ENCODE peak calls at places on chromosome 20, in five cellular contexts. N, X, B, I and Z are unnamed samples.

GRCh38 chr20:36181934-36182603 is 27.5 kb downstream of the EPB41L1 start:
- DNase-seq in N (peak; percentile 68), X (no peak), B (no peak), I (no peak), Z (no peak)

GRCh38 chr20:51750037-51750769 is 18.0 kb downstream of the ATP9A start:
- DNase-seq in N (peak; percentile 92), X (peak; percentile 55), B (peak; percentile 70), I (peak; percentile 89), Z (peak; percentile 76)

GRCh38 chr20:45965169-45966002 is 6.6 kb downstream of the ZNF335 start:
- DNase-seq in N (no peak), X (no peak), B (peak; percentile 25), I (no peak), Z (no peak)

GRCh38 chr20:44495802-44496481 is 20.3 kb downstream of the TTPAL start:
- DNase-seq in N (peak; percentile 58), X (no peak), B (no peak), I (no peak), Z (peak; percentile 30)

GRCh38 chr20:51335329-51335841 is 207.1 kb downstream of the NFATC2 start:
- DNase-seq in N (peak; percentile 93), X (no peak), B (no peak), I (no peak), Z (no peak)

GRCh38 chr20:4748847-4749246 is 27.1 kb downstream of the PRND start:
- DNase-seq in N (no peak), X (no peak), B (no peak), I (no peak), Z (no peak)

GRCh38 chr20:58555078-58555765 is 40.0 kb upstream of the APCDD1L start:
- DNase-seq in N (peak; percentile 66), X (no peak), B (no peak), I (no peak), Z (no peak)

GRCh38 chr20:15058836-15059235 is 721.4 kb upstream of the FLRT3 start:
- DNase-seq in N (no peak), X (no peak), B (no peak), I (no peak), Z (no peak)

GRCh38 chr20:32249030-32249738 is 28.3 kb upstream of the KIF3B start:
- DNase-seq in N (no peak), X (no peak), B (no peak), I (no peak), Z (no peak)

GRCh38 chr20:44709797-44710196 is 5.4 kb upstream of the CCN5 start:
- DNase-seq in N (no peak), X (no peak), B (no peak), I (no peak), Z (no peak)

GRCh38 chr20:24999568-24999967 is 7.0 kb upstream of the APMAP start:
- DNase-seq in N (no peak), X (no peak), B (peak; percentile 21), I (peak; percentile 3), Z (no peak)

GRCh38 chr20:38789503-38790209 is 15.8 kb upstream of the PPP1R16B start:
- DNase-seq in N (no peak), X (no peak), B (no peak), I (no peak), Z (no peak)

GRCh38 chr20:44071057-44071456 is 115.9 kb downstream of the JPH2 start:
- DNase-seq in N (no peak), X (no peak), B (no peak), I (no peak), Z (no peak)

GRCh38 chr20:2221933-2222332 is 73.9 kb upstream of the TGM3 start:
- DNase-seq in N (no peak), X (no peak), B (no peak), I (no peak), Z (no peak)

GRCh38 chr20:30921286-30922071 is 336.0 kb upstream of the DEFB115 start:
- DNase-seq in N (no peak), X (no peak), B (no peak), I (no peak), Z (no peak)

GRCh38 chr20:43915209-43916072 is 789 bp downstream of the TOX2 start:
- DNase-seq in N (peak; percentile 46), X (no peak), B (no peak), I (peak; percentile 30), Z (no peak)

GRCh38 chr20:17172826-17173420 is 53.9 kb upstream of the PCSK2 start:
- DNase-seq in N (no peak), X (no peak), B (no peak), I (no peak), Z (no peak)

GRCh38 chr20:17171750-17172149 is 55.1 kb upstream of the PCSK2 start:
- DNase-seq in N (no peak), X (no peak), B (no peak), I (no peak), Z (no peak)

GRCh38 chr20:17168026-17168612 is 58.7 kb upstream of the PCSK2 start:
- DNase-seq in N (no peak), X (no peak), B (no peak), I (no peak), Z (no peak)

DNA sequence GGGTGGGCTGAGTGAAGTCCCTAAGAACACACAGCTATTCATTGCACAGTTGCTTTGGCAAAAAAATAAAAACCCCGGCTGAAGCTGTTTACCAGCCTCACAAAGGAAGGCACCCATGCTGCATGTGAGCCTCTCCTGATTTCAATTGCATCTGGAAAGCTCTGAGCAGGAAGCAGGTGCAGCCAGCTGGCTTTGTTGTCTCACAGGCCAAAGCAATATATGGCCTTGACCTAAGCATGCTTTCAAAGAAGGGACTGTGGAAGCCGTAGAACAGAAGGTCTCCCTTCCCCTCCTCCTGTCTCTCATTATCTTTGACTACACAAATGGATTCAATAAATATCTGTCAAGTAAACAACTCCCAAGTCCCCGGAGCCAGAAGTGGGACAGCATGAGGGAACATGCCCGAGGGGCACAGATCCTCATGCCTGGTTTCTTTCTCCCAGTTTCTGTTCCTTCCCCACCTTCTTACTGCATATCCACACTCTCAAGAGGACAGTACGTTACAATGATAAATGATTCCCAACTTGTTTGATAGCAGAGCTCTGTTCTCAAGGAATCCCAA is 57.2 kb upstream of the PCSK2 start:
- DNase-seq in N (no peak), X (no peak), B (no peak), I (no peak), Z (no peak)
- H3K4me1 ChIP-seq in N (no peaks in the 10 kb centered on the region), X (no peaks in the 10 kb centered on the region), B (no peaks in the 10 kb centered on the region), I (no peaks in the 10 kb centered on the region), Z (no peaks in the 10 kb centered on the region)

DNA sequence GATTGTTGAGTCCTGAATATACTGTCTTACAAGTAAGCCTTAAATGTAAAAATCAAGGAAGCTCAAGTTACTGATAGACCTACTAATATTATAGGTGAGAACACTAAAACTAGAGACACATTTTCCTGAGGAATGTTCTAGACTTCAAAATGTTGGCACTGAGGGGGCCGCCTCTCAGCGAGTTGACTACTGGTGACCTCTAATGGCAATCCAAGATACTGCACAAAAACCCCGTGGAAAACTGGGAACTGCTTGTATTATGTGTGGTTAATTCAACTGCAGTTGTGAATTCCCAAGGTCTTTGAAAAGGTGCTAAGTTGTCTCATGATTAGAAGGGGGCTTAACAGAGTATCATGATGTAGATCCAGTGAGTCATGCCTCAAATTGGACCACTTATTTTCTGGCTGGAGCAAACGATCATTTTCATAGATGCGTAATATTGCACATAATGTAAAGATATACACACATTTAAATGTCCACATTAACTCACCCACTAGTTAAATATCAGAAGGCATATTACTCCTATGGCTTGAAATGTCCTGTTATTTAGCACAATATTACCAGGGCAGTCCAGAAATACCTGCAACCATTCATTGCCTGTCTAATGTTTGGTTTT is 336.2 kb downstream of the FOXA2 start:
- DNase-seq in N (peak; percentile 0), X (no peak), B (no peak), I (no peak), Z (no peak)
- H3K4me3 ChIP-seq in N (no peak overlapping the region), X (no peak overlapping the region), B (no peak overlapping the region), I (no peak overlapping the region), Z (no peak overlapping the region)

GRCh38 chr20:3670945-3671344 is 7.7 kb upstream of the GFRA4 start:
- DNase-seq in N (no peak), X (no peak), B (no peak), I (no peak), Z (no peak)
- H3K27me3 ChIP-seq in N (peaks cover 51% of the 10 kb centered on the region), X (peaks cover 22% of the 10 kb centered on the region), B (peaks cover 36% of the 10 kb centered on the region), I (peaks cover 46% of the 10 kb centered on the region), Z (no peaks in the 10 kb centered on the region)

GRCh38 chr20:48813930-48814546 is 13.8 kb downstream of the PREX1 start:
- DNase-seq in N (no peak), X (no peak), B (no peak), I (no peak), Z (no peak)
- H3K4me1 ChIP-seq in N (no peaks in the 10 kb centered on the region), X (peaks cover 26% of the 10 kb centered on the region), B (no peaks in the 10 kb centered on the region), I (peaks cover 30% of the 10 kb centered on the region), Z (no peaks in the 10 kb centered on the region)

GRCh38 chr20:37670426-37670825 is 23.4 kb upstream of the CTNNBL1 start:
- DNase-seq in N (no peak), X (no peak), B (peak; percentile 75), I (peak; percentile 11), Z (peak; percentile 26)
- H3K4me3 ChIP-seq in N (no peak overlapping the region), X (no peak overlapping the region), B (peak overlapping the region; percentile 55), I (no peak overlapping the region), Z (peak overlapping the region; percentile 8)

DNA sequence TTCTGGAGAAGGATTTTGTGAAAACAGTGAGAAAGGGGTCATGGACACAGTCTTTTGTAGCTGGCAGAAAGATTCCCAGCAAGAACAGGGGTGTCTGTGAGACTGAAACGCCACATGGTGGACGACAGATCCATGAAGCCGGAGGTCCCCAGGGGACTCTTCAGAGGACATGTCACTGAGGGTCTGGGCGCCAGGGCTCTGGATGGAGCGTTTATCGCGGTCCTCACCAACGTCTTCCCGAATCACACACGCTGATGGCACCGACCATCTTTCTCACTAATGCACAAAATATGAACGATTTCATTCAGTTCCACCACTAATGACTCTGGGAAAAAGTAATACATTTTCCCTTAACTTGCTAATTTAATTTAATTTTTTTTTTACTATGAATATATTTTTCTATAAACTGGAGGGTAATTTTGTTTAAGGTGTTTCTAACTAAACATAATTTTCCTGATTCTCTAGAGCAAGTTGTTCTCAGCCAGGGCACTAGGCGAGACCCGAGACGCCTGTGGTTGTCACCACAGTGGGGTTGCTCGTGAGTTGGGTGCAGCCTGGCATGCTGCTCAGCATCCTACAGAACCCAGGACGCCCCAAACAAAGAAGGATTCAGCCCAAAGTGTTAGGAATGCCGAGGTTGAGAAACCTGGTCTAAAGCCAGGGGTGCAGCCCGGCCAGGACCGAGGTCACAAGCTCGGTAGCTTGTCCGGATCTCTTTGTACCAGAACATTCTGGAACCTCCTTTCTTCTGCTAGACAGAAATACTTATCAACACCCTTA is 306.2 kb downstream of the TAF4 start:
- DNase-seq in N (no peak), X (no peak), B (peak; percentile 23), I (no peak), Z (no peak)
- H3K27me3 ChIP-seq in N (no peaks in the 10 kb centered on the region), X (no peaks in the 10 kb centered on the region), B (no peaks in the 10 kb centered on the region), I (no peaks in the 10 kb centered on the region), Z (no peaks in the 10 kb centered on the region)

DNA sequence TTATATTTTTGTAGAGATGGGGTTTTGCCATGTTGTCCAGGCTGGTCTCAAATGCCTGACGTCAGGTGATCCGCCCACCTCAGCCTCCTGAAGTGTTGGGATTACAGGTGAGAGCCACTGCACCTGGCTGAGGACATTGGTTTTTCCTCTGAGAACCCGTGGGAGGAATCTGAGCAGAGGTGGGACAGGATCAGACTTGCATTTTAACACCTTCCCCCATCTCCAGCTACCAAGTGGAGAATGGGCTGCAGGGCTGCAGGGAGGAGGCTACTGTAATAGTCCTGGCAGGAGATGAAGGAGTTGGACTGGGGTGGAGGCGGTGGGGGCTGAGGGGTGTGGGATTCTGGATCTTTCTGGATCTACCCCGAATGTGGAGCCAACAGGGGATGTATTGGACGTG is 24.5 kb downstream of the FAM110A start:
- DNase-seq in N (no peak), X (no peak), B (no peak), I (no peak), Z (no peak)
- H3K4me1 ChIP-seq in N (no peaks in the 10 kb centered on the region), X (no peaks in the 10 kb centered on the region), B (no peaks in the 10 kb centered on the region), I (no peaks in the 10 kb centered on the region), Z (no peaks in the 10 kb centered on the region)